ENCODE peak calls at places on chromosomes 6 and 20, in eight cellular contexts. M, F, J, P, R, D, V and T are unnamed samples. For H3K36me3, the result is how much of the 10 kb centered on the place peaks cover.

GRCh38 chr6:17863971-17864754 is 123.3 kb downstream of the KIF13A start:
- DNase-seq in M (no peak), F (peak), J (peak), P (no peak), R (no peak), D (no peak), V (no peak), T (no peak)

GRCh38 chr6:6960571-6961251 is 147.1 kb upstream of the RREB1 start:
- DNase-seq in M (no peak), F (no peak), J (no peak), P (no peak), R (no peak), D (no peak), V (no peak), T (no peak)

GRCh38 chr20:8811801-8812594 is 256.9 kb upstream of the PLCB4 start:
- DNase-seq in M (no peak), F (no peak), J (no peak), P (no peak), R (no peak), D (no peak), V (no peak), T (peak)

GRCh38 chr20:57231951-57232428 is 34.5 kb downstream of the BMP7 start:
- DNase-seq in M (no peak), F (no peak), J (no peak), P (no peak), R (no peak), D (no peak), V (no peak), T (no peak)

GRCh38 chr6:105432797-105433196 is 29.9 kb upstream of the PREP start:
- DNase-seq in M (no peak), F (peak), J (peak), P (no peak), R (no peak), D (no peak), V (peak), T (peak)

GRCh38 chr20:37397076-37397953 is 51.4 kb downstream of the SRC start:
- DNase-seq in M (no peak), F (no peak), J (no peak), P (no peak), R (no peak), D (no peak), V (peak), T (no peak)

GRCh38 chr6:168713013-168713412 is 272.0 kb downstream of the SMOC2 start:
- DNase-seq in M (no peak), F (no peak), J (no peak), P (no peak), R (no peak), D (no peak), V (no peak), T (no peak)

GRCh38 chr20:48706116-48706656 is 121.6 kb downstream of the PREX1 start:
- DNase-seq in M (no peak), F (no peak), J (no peak), P (no peak), R (no peak), D (no peak), V (peak), T (no peak)

GRCh38 chr6:30493643-30494250 is 4.4 kb downstream of the HLA-E start:
- DNase-seq in M (no peak), F (no peak), J (no peak), P (no peak), R (no peak), D (no peak), V (no peak), T (no peak)

GRCh38 chr20:49986049-49986448 is 3.3 kb downstream of the SNAI1 start:
- DNase-seq in M (no peak), F (no peak), J (no peak), P (no peak), R (no peak), D (no peak), V (peak), T (no peak)
- H3K4me3 ChIP-seq in M (no peak), F (no peak), J (no peak), P (peak), R (peak), D (no peak), V (no peak), T (no peak)

GRCh38 chr6:161107779-161108380 is 116.3 kb downstream of the MAP3K4 start:
- DNase-seq in M (no peak), F (no peak), J (no peak), P (no peak), R (no peak), D (no peak), V (no peak), T (no peak)
- H3K36me3 ChIP-seq in M (half or more), F (under half), J (under half), P (under half), R (half or more), D (half or more), V (half or more), T (under half)

DNA sequence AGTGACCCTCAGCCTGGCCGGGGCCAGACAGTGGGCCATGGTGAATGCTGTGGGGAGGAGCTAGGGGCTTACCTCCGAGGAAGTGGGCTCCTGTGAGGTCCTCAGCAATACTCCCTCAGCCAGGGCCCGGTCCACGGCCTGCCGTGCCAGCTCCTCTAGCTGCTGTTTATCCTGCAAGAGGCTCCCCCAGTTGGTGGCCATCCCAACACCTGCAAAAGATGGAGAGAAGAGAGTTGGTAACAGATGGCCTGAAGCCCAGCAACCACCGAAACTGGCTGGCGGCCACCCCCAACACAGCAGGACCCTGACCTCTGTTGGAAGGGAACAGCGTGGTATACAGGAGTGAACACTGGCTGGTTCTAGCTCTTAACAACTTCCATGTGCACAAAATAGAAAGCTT is 4.0 kb downstream of the GSS start:
- DNase-seq in M (no peak), F (no peak), J (no peak), P (no peak), R (no peak), D (no peak), V (no peak), T (no peak)
- H3K4me3 ChIP-seq in M (no peak), F (no peak), J (no peak), P (no peak), R (no peak), D (no peak), V (no peak), T (no peak)

GRCh38 chr20:35120012-35120701 is 27.0 kb downstream of the EDEM2 start:
- DNase-seq in M (no peak), F (peak), J (no peak), P (no peak), R (peak), D (no peak), V (peak), T (no peak)

GRCh38 chr20:35115606-35116005 is 23.0 kb upstream of the TRPC4AP start:
- DNase-seq in M (no peak), F (no peak), J (no peak), P (no peak), R (no peak), D (no peak), V (no peak), T (no peak)

GRCh38 chr20:35116258-35116657 is 23.7 kb upstream of the TRPC4AP start:
- DNase-seq in M (no peak), F (no peak), J (no peak), P (no peak), R (no peak), D (no peak), V (no peak), T (no peak)

GRCh38 chr20:35117629-35118028 is 25.0 kb upstream of the TRPC4AP start:
- DNase-seq in M (no peak), F (no peak), J (no peak), P (no peak), R (no peak), D (no peak), V (no peak), T (no peak)

GRCh38 chr20:35117148-35117547 is 24.5 kb upstream of the TRPC4AP start:
- DNase-seq in M (no peak), F (peak), J (no peak), P (no peak), R (no peak), D (no peak), V (no peak), T (no peak)
- H3K36me3 ChIP-seq in M (half or more), F (under half), J (under half), P (under half), R (under half), D (half or more), V (under half), T (under half)

GRCh38 chr6:170021579-170021978 is 269.3 kb downstream of the DLL1 start:
- DNase-seq in M (no peak), F (no peak), J (no peak), P (no peak), R (no peak), D (no peak), V (no peak), T (no peak)

GRCh38 chr6:170020041-170020583 is 268.7 kb downstream of the ERMARD start:
- DNase-seq in M (no peak), F (no peak), J (no peak), P (no peak), R (no peak), D (no peak), V (no peak), T (no peak)

GRCh38 chr6:170023620-170024521 is 267.0 kb downstream of the DLL1 start:
- DNase-seq in M (no peak), F (no peak), J (no peak), P (no peak), R (no peak), D (no peak), V (no peak), T (no peak)

GRCh38 chr6:170022827-170023619 is 267.9 kb downstream of the DLL1 start:
- DNase-seq in M (no peak), F (no peak), J (no peak), P (no peak), R (no peak), D (no peak), V (no peak), T (no peak)

DNA sequence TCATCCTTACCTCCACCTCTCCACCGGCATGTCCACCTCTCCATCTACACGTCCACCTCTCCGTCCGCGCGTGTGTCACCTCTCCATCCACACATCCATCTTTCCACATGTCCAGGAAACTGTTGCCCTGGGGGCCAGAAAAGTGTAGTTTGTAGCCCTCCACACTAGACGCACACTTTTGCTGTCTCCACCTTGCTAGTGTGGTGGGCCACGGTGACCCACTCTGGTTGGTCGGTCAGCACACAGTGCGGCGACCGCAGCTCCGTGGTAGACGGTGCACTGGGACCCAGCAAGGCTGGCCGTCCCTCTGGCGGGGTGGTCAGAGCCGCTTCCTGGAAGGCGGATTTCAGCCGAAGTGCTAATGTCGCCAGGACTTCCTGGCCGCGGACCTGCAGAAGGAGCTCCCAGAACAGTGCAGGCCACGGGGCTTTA is 268.6 kb downstream of the DLL1 start:
- DNase-seq in M (no peak), F (no peak), J (no peak), P (no peak), R (no peak), D (no peak), V (no peak), T (no peak)
- H3K4me3 ChIP-seq in M (no peak), F (no peak), J (no peak), P (no peak), R (no peak), D (no peak), V (no peak), T (no peak)